ENCODE peak calls at places on chromosomes 12 and 14, in seven cellular contexts. M is SW480, I is sciatic nerve, J is tibial artery, R is DMS79, U is T-helper 2 cell, L is astrocyte of the spinal cord. C is an unnamed sample.

GRCh38 chr12:65565601-65566560 is 258.4 kb upstream of the HMGA2 start:
- DNase-seq in M (no peak), I (no peak), J (no peak), R (no peak), U (no peak), L (peak), C (no peak)

GRCh38 chr12:7295529-7295928 is 8.3 kb upstream of the ACSM4 start:
- DNase-seq in M (no peak), I (no peak), J (no peak), R (no peak), U (no peak), L (no peak), C (no peak)

GRCh38 chr14:37060496-37061260 is 111.7 kb downstream of the SLC25A21 start:
- DNase-seq in M (no peak), I (no peak), J (no peak), R (peak), U (no peak), L (no peak), C (no peak)

GRCh38 chr14:38721822-38722431 is 381.1 kb downstream of the SEC23A start:
- DNase-seq in M (peak), I (peak), J (peak), R (no peak), U (peak), L (peak), C (peak)

GRCh38 chr14:29077916-29078315 is 311.3 kb downstream of the FOXG1 start:
- DNase-seq in M (no peak), I (no peak), J (no peak), R (peak), U (no peak), L (no peak), C (no peak)

GRCh38 chr12:2160043-2160442 is 107.3 kb downstream of the CACNA1C start:
- DNase-seq in M (no peak), I (no peak), J (no peak), R (no peak), U (no peak), L (no peak), C (no peak)

GRCh38 chr12:76246611-76247010 is 101.6 kb downstream of the BBS10 start:
- DNase-seq in M (no peak), I (no peak), J (no peak), R (no peak), U (no peak), L (no peak), C (no peak)

GRCh38 chr14:69547701-69548348 is 26.8 kb downstream of the CCDC177 start:
- DNase-seq in M (no peak), I (no peak), J (no peak), R (no peak), U (peak), L (peak), C (no peak)

GRCh38 chr12:69639400-69640016 is 28.8 kb upstream of the LRRC10 start:
- DNase-seq in M (peak), I (peak), J (peak), R (no peak), U (peak), L (peak), C (peak)

GRCh38 chr12:89187507-89187906 is 164.8 kb downstream of the DUSP6 start:
- DNase-seq in M (no peak), I (no peak), J (no peak), R (no peak), U (no peak), L (no peak), C (no peak)

GRCh38 chr12:106309671-106310313 is 7.3 kb downstream of the TCP11L2 start:
- DNase-seq in M (peak), I (no peak), J (no peak), R (peak), U (no peak), L (peak), C (no peak)

GRCh38 chr12:30794591-30795409 is 40.0 kb upstream of the CAPRIN2 start:
- DNase-seq in M (peak), I (no peak), J (no peak), R (no peak), U (peak), L (peak), C (no peak)

GRCh38 chr12:57741413-57741789 is 2.9 kb upstream of the AGAP2 start:
- DNase-seq in M (no peak), I (no peak), J (no peak), R (no peak), U (no peak), L (no peak), C (no peak)

GRCh38 chr14:35114036-35114435 is 7.8 kb downstream of the PPP2R3C start:
- DNase-seq in M (no peak), I (no peak), J (no peak), R (no peak), U (no peak), L (peak), C (no peak)